ENCODE peak calls at places on chromosomes 16 and 17, in seven cellular contexts. N is HCEC 1CT; X is NCI-H1436; K is ecto neural progenitor cell; I is heart right ventricle; D is stimulated activated CD8-positive, alpha-beta memory T cell treated with anti-CD3 and anti-CD28 coated beads, Interleukin-15, amount 100 ng/mL, for 4 hours; V is GM19239. L is an unnamed sample.

GRCh38 chr16:70770968-70771552 is 29.9 kb downstream of the VAC14 start:
- DNase-seq in N (peak), X (peak), K (peak), I (peak), D (peak), V (peak), L (peak)

GRCh38 chr17:39787038-39787437 is 49.3 kb downstream of the GRB7 start:
- DNase-seq in N (no peak), X (peak), K (no peak), I (no peak), D (no peak), V (no peak), L (no peak)

GRCh38 chr16:4593069-4593468 is 21.6 kb downstream of the UBALD1 start:
- DNase-seq in N (no peak), X (no peak), K (peak), I (no peak), D (no peak), V (no peak), L (no peak)

GRCh38 chr16:86854895-86855294 is 276.5 kb downstream of the FOXL1 start:
- DNase-seq in N (no peak), X (no peak), K (no peak), I (no peak), D (no peak), V (no peak), L (no peak)

GRCh38 chr16:82603784-82604411 is 22.9 kb upstream of the CDH13 start:
- DNase-seq in N (peak), X (no peak), K (peak), I (peak), D (no peak), V (no peak), L (peak)

GRCh38 chr16:65889533-65889966 is 476.9 kb upstream of the CDH5 start:
- DNase-seq in N (no peak), X (no peak), K (no peak), I (no peak), D (no peak), V (no peak), L (no peak)

GRCh38 chr16:29875206-29875605 is 12.2 kb upstream of the CDIPT start:
- DNase-seq in N (no peak), X (no peak), K (no peak), I (no peak), D (no peak), V (no peak), L (no peak)

GRCh38 chr16:88891083-88891482 is 24.6 kb upstream of the PABPN1L start:
- DNase-seq in N (no peak), X (no peak), K (no peak), I (no peak), D (no peak), V (no peak), L (no peak)

GRCh38 chr16:62041401-62041800 is 5.2 kb upstream of the CDH8 start:
- DNase-seq in N (no peak), X (peak), K (peak), I (no peak), D (no peak), V (no peak), L (no peak)

GRCh38 chr17:68346448-68346847 is 55.2 kb downstream of the ARSG start:
- DNase-seq in N (no peak), X (no peak), K (no peak), I (peak), D (peak), V (peak), L (no peak)

L was measured in foreskin fibroblast.